ENCODE peak calls at places on chromosome 2, in six cellular contexts. D is fibroblast of mammary gland, C is endodermal cell, W is choroid plexus epithelial cell, L is HFF-Myc, J is AG20443. N is an unnamed sample.

GRCh38 chr2:190979906-190980629 is 33.9 kb downstream of the STAT1 start:
- DNase-seq in D (no peak), C (no peak), W (peak; percentile 98), L (no peak), J (no peak), N (no peak)

GRCh38 chr2:239202343-239202742 is 198.5 kb downstream of the HDAC4 start:
- DNase-seq in D (no peak), C (no peak), W (no peak), L (no peak), J (no peak), N (no peak)

GRCh38 chr2:64563436-64563938 is 39.4 kb downstream of the AFTPH start:
- DNase-seq in D (no peak), C (no peak), W (peak; percentile 36), L (no peak), J (no peak), N (no peak)

GRCh38 chr2:75634945-75635344 is 11.6 kb upstream of the MRPL19 start:
- DNase-seq in D (no peak), C (no peak), W (no peak), L (no peak), J (no peak), N (no peak)

GRCh38 chr2:100161940-100162620 is 19.7 kb upstream of the AFF3 start:
- DNase-seq in D (no peak), C (no peak), W (no peak), L (no peak), J (no peak), N (no peak)

GRCh38 chr2:223197046-223197445 is 145.1 kb downstream of the KCNE4 start:
- DNase-seq in D (no peak), C (no peak), W (peak; percentile 12), L (no peak), J (no peak), N (no peak)

GRCh38 chr2:65453916-65454315 is 21.5 kb upstream of the SPRED2 start:
- DNase-seq in D (no peak), C (no peak), W (no peak), L (no peak), J (peak; percentile 51), N (no peak)

GRCh38 chr2:164624296-164624695 is 3.0 kb upstream of the GRB14 start:
- DNase-seq in D (no peak), C (no peak), W (no peak), L (no peak), J (no peak), N (no peak)

GRCh38 chr2:95402370-95403203 is at the start of gene FAHD2A:
- DNase-seq in D (peak; percentile 83), C (peak; percentile 97), W (peak; percentile 86), L (peak; percentile 47), J (peak; percentile 99), N (peak; percentile 91)

GRCh38 chr2:240949791-240950705 is 43.9 kb downstream of the CROCC2 start:
- DNase-seq in D (no peak), C (peak; percentile 13), W (no peak), L (no peak), J (no peak), N (no peak)

GRCh38 chr2:211756266-211756665 is 782.3 kb downstream of the ERBB4 start:
- DNase-seq in D (no peak), C (no peak), W (no peak), L (no peak), J (no peak), N (no peak)

GRCh38 chr2:191758420-191759199 is 80.7 kb downstream of the NABP1 start:
- DNase-seq in D (peak; percentile 63), C (peak; percentile 89), W (peak; percentile 72), L (peak; percentile 33), J (peak; percentile 38), N (peak; percentile 40)